ENCODE peak calls at places on chromosomes 5 and 9, in five cellular contexts. V, C, Q, I and M are unnamed samples.

GRCh38 chr9:134996591-134997530 is 79.1 kb upstream of the FCN1 start:
- DNase-seq in V (no peak), C (no peak), Q (no peak), I (no peak), M (peak)

GRCh38 chr5:179185256-179186091 is 125.3 kb downstream of the ZNF354C start:
- DNase-seq in V (no peak), C (no peak), Q (no peak), I (no peak), M (no peak)

GRCh38 chr9:105425817-105426433 is 21.9 kb upstream of the FSD1L start:
- DNase-seq in V (no peak), C (no peak), Q (no peak), I (peak), M (no peak)

GRCh38 chr9:136204838-136205706 is at the start of gene LHX3:
- DNase-seq in V (no peak), C (peak), Q (no peak), I (no peak), M (no peak)

GRCh38 chr5:137254153-137254552 is 245.0 kb downstream of the SPOCK1 start:
- DNase-seq in V (no peak), C (no peak), Q (no peak), I (peak), M (no peak)

GRCh38 chr5:79258801-79259200 is 22.9 kb downstream of the JMY start:
- DNase-seq in V (no peak), C (no peak), Q (no peak), I (no peak), M (no peak)

GRCh38 chr9:86902606-86903460 is 44.5 kb downstream of the GAS1 start:
- DNase-seq in V (no peak), C (peak), Q (no peak), I (no peak), M (no peak)

GRCh38 chr5:147629196-147629595 is 119.3 kb upstream of the DPYSL3 start:
- DNase-seq in V (no peak), C (no peak), Q (no peak), I (no peak), M (no peak)

GRCh38 chr5:77893225-77893860 is 117.2 kb upstream of the TBCA start:
- DNase-seq in V (no peak), C (no peak), Q (no peak), I (peak), M (no peak)

GRCh38 chr5:6311568-6312501 is 66.5 kb downstream of the MED10 start:
- DNase-seq in V (no peak), C (no peak), Q (no peak), I (no peak), M (no peak)

GRCh38 chr5:157564149-157564711 is 11.3 kb downstream of the ADAM19 start:
- DNase-seq in V (no peak), C (peak), Q (no peak), I (no peak), M (no peak)

GRCh38 chr5:163661358-163661757 is 155.9 kb downstream of the MAT2B start:
- DNase-seq in V (no peak), C (no peak), Q (no peak), I (no peak), M (no peak)

GRCh38 chr5:132530946-132531345 is 12.4 kb downstream of the IL5 start:
- DNase-seq in V (no peak), C (no peak), Q (no peak), I (no peak), M (no peak)

GRCh38 chr9:37156205-37156604 is 35.8 kb downstream of the ZCCHC7 start:
- DNase-seq in V (no peak), C (no peak), Q (no peak), I (no peak), M (no peak)

GRCh38 chr9:110842169-110842568 is 173.6 kb downstream of the MUSK start:
- DNase-seq in V (no peak), C (no peak), Q (no peak), I (no peak), M (no peak)

GRCh38 chr5:7754997-7755596 is 95.8 kb downstream of the CFAP90 start:
- DNase-seq in V (no peak), C (peak), Q (no peak), I (peak), M (no peak)

GRCh38 chr9:77585335-77585786 is 62.8 kb downstream of the GNA14 start:
- DNase-seq in V (no peak), C (no peak), Q (no peak), I (no peak), M (no peak)

GRCh38 chr9:5815421-5815820 is 17.5 kb downstream of the ERMP1 start:
- DNase-seq in V (no peak), C (no peak), Q (no peak), I (no peak), M (no peak)

GRCh38 chr9:75265525-75265972 is 177.2 kb downstream of the OSTF1 start:
- DNase-seq in V (peak), C (peak), Q (peak), I (peak), M (no peak)

GRCh38 chr9:20353931-20354652 is 268.2 kb downstream of the MLLT3 start:
- DNase-seq in V (no peak), C (no peak), Q (no peak), I (peak), M (no peak)

GRCh38 chr5:179438041-179438441 is 92.8 kb upstream of the ADAMTS2 start:
- DNase-seq in V (no peak), C (no peak), Q (no peak), I (no peak), M (no peak)